ENCODE peak calls at places on chromosome 4, in six cellular contexts. O is sigmoid colon, B is pancreas, C is transverse colon, R is fibroblast of the aortic adventitia, G is progenitor cell of endocrine pancreas. S is an unnamed sample.
A peak's percentile ranks its signal among the peaks of the same experiment; 100 is the strongest.

GRCh38 chr4:75985116-75985515 is 5.6 kb downstream of the SDAD1 start:
- DNase-seq in O (no peak), B (no peak), C (no peak), R (peak; percentile 74), G (no peak), S (no peak)

GRCh38 chr4:67122029-67122428 is 423.3 kb downstream of the CENPC start:
- DNase-seq in O (no peak), B (no peak), C (no peak), R (no peak), G (no peak), S (no peak)

GRCh38 chr4:85107553-85107952 is 141.1 kb upstream of the WDFY3 start:
- DNase-seq in O (no peak), B (no peak), C (no peak), R (no peak), G (no peak), S (no peak)

GRCh38 chr4:101667348-101667747 is 123.2 kb upstream of the BANK1 start:
- DNase-seq in O (no peak), B (no peak), C (no peak), R (peak; percentile 20), G (no peak), S (no peak)

GRCh38 chr4:71857713-71858451 is 74.0 kb upstream of the GC start:
- DNase-seq in O (no peak), B (peak; percentile 13), C (no peak), R (no peak), G (peak; percentile 13), S (no peak)

GRCh38 chr4:56999751-57000150 is 21.1 kb downstream of the POLR2B start:
- DNase-seq in O (no peak), B (no peak), C (no peak), R (no peak), G (no peak), S (no peak)

GRCh38 chr4:111788046-111788642 is 357.1 kb upstream of the FAM241A start:
- DNase-seq in O (no peak), B (no peak), C (no peak), R (no peak), G (no peak), S (no peak)

GRCh38 chr4:93186846-93187245 is 641.7 kb upstream of the ATOH1 start:
- DNase-seq in O (no peak), B (no peak), C (no peak), R (no peak), G (no peak), S (no peak)

GRCh38 chr4:72449705-72450104 is 119.3 kb downstream of the ADAMTS3 start:
- DNase-seq in O (no peak), B (no peak), C (no peak), R (peak; percentile 41), G (no peak), S (no peak)

GRCh38 chr4:114807759-114808404 is 209.3 kb downstream of the UGT8 start:
- DNase-seq in O (no peak), B (peak; percentile 53), C (no peak), R (peak; percentile 4), G (peak; percentile 11), S (peak; percentile 52)

GRCh38 chr4:169270156-169270809 is 473 bp downstream of the SH3RF1 start:
- DNase-seq in O (peak; percentile 70), B (peak; percentile 75), C (peak; percentile 69), R (peak; percentile 58), G (peak; percentile 54), S (peak; percentile 80)
- TF ChIP-seq CTCF in O (no peak), B (peak; percentile 6), C (no peak), R (peak; percentile 6), G (peak; percentile 23), S (peak; percentile 23)

GRCh38 chr4:98092833-98093439 is 50.3 kb downstream of the STPG2 start:
- DNase-seq in O (no peak), B (no peak), C (no peak), R (peak; percentile 29), G (no peak), S (no peak)
- TF ChIP-seq CTCF in O (no peak), B (no peak), C (peak; percentile 17), R (peak; percentile 60), G (peak; percentile 72), S (no peak)

DNA sequence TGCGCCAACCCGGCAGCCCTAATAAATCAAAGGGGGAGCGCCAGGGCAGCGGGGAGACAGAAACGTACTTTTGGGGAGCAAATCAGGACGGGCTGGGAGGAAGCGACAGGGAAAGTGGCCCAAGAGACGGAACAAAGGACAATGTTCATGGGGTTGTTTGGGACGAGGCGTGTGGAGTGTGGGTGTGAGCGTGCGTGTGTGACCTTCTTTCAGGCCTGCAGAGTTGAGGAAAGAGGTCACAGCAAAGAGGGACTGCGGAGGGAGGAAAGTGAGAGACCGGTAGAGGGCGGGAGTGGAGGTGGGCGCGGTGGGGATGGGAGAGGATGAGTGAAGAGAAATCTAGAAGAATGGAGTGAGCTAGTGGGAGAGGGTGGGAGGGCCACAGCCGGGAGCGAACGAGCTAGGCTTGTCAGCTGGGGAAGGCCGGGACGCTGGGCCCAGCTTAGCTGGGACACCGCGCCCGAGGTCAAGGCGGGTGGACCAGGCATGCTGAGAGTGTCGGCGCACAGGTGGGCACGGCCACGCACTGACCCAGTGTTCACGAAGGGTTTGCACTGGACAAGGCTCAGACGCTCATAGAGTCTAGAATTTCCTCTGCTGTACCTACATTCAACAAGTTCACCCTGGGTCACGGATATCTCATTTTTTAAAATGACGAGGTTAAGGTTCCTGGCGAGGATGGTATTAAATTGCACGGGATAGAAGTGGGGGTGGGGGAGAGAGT is 14.7 kb upstream of the PITX2 start:
- DNase-seq in O (no peak), B (no peak), C (no peak), R (no peak), G (no peak), S (peak; percentile 22)
- TF ChIP-seq CTCF in O (no peak), B (no peak), C (no peak), R (no peak), G (peak; percentile 30), S (no peak)

DNA sequence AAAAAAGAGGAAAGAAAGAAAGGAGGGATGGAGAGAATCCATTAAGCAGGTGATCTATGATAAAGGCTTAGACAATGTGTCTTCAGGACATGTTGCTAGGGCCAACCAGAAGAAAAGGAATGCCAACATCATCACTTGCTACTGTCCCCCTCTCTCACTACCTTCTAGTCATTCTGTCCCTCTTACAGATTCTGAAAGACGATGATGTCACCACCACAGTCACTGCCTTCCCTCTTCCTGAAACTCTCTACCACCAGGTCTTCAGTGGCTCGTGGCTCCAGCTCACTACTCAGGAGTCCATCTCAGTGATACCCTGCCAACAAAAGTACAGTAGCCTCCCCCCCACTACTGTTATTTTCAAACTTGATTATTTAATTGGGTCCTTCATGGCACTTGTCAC is 64.0 kb downstream of the KCNIP4 start:
- DNase-seq in O (no peak), B (no peak), C (no peak), R (no peak), G (no peak), S (no peak)
- TF ChIP-seq CTCF in O (no peak), B (no peak), C (no peak), R (no peak), G (no peak), S (no peak)

DNA sequence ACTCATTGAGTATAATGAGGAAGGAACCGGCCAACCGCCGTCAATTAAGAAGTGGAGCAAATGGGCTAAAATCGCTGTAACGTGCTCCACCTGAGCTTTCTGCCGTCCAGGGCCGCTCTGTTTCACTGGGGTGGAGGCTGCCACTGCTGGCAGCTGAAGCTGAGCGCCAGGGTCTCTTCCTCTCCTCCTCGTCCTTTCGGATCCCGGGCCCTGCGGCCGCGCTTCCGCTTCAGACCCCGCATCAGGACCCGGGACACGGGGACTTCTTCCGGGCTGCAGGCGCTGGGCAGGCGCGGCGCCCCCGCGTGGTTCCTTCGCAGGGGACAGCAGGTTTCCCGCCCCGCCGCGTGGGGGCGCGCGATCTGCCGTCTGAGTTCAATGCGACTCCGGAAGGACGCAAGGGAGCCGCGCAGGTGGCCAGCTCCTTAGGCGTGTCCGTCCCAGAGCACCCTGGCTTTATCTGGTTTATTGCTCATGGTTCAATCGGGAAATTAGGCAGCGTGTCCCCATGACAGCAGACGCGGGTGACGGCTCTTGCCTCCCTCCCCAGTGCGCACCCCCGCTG is 519.8 kb downstream of the TRIML1 start:
- DNase-seq in O (no peak), B (no peak), C (no peak), R (no peak), G (no peak), S (no peak)
- TF ChIP-seq CTCF in O (no peak), B (no peak), C (no peak), R (no peak), G (no peak), S (no peak)

DNA sequence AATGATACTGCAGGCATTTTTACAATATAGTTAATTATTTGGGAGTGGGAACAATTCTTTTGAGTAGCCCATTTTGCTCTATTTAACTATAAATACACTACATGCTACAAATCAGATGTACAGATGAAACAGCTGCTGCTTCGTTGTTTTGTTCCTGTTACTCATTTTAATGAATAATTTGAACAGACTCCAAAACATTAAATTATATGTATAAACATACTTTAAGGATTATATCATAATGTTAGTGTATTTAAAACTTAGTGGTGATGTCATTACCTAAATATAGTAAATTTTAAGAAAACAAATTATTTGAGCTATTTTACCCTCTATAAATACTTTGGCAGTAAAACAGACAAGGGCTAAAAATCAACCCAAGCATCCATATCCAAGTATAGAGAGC is 60.7 kb downstream of the GAB1 start:
- DNase-seq in O (no peak), B (no peak), C (no peak), R (peak; percentile 38), G (no peak), S (no peak)
- TF ChIP-seq CTCF in O (no peak), B (no peak), C (no peak), R (no peak), G (no peak), S (no peak)

DNA sequence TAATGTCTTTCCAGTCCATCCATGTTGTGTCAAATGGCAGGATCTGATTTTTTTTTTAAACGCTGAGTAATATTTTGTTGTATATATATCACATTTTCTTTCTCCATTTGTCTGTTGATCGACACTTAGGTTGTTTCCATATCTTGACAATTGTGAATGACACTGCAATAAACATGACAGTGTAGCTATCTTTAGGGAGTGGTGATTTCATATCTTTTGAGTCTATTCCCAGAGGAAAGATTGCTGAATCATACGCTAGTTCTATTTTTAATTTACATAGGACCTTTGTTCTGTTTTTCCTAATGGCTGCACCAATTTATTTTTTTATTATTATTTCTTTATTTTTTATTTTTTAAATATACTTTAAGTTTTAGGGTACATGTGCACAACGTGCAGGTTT is 470.7 kb downstream of the CCSER1 start:
- DNase-seq in O (no peak), B (no peak), C (no peak), R (no peak), G (no peak), S (no peak)
- TF ChIP-seq CTCF in O (no peak), B (no peak), C (no peak), R (no peak), G (no peak), S (no peak)

S was measured in GM20000.